ENCODE peak calls at places on chromosomes 16 and 17, in nine cellular contexts. Q is HEK293T; O is A549; J is kidney tubule cell; F is BE2C; A is stimulated activated CD4-positive, alpha-beta T cell treated with anti-CD3 and anti-CD28 coated beads, Interleukin-4, amount 100 ng/mL, for 1 hour; L is fibroblast of lung; C is GM12865; P is stimulated activated naive CD4-positive, alpha-beta T cell. Z is an unnamed sample.

GRCh38 chr17:32100971-32101631 is 41.2 kb upstream of the RHOT1 start:
- DNase-seq in Q (no peak), J (no peak), F (no peak), C (no peak), A (no peak), L (no peak), P (no peak), O (no peak), Z (peak)

GRCh38 chr17:56173026-56173425 is 19.8 kb downstream of the ANKFN1 start:
- DNase-seq in F (no peak), O (no peak), C (no peak), A (no peak), L (no peak), Q (no peak), J (no peak), P (no peak), Z (no peak)

GRCh38 chr17:6455321-6455705 is 11.1 kb downstream of the PIMREG start:
- DNase-seq in O (no peak), L (peak), P (no peak), J (peak), F (no peak), A (peak), Q (no peak), C (peak), Z (no peak)

GRCh38 chr17:66767164-66767933 is 67.6 kb upstream of the CACNG5 start:
- DNase-seq in O (no peak), A (no peak), Q (no peak), F (no peak), J (no peak), C (peak), L (no peak), P (no peak), Z (no peak)

GRCh38 chr16:2751577-2752034 is 832 bp upstream of the SRRM2 start:
- DNase-seq in L (no peak), Q (peak), F (peak), P (no peak), C (peak), J (no peak), A (no peak), O (no peak), Z (no peak)

GRCh38 chr16:14475370-14476139 is 154.5 kb downstream of the PARN start:
- DNase-seq in A (no peak), O (peak), C (no peak), Q (no peak), J (no peak), P (no peak), L (no peak), F (no peak), Z (peak)

GRCh38 chr17:44928950-44929720 is 13.8 kb upstream of the GFAP start:
- DNase-seq in C (no peak), L (no peak), A (no peak), O (no peak), J (no peak), Q (no peak), F (no peak), P (no peak), Z (no peak)

GRCh38 chr17:82935944-82936767 is 96.3 kb upstream of the ZNF750 start:
- DNase-seq in Q (no peak), A (no peak), F (no peak), P (no peak), C (no peak), L (no peak), J (no peak), O (no peak), Z (no peak)

GRCh38 chr17:41212524-41213169 is 13.8 kb upstream of the KRTAP9-2 start:
- DNase-seq in Q (no peak), P (no peak), F (no peak), J (no peak), A (no peak), C (no peak), O (peak), L (no peak), Z (no peak)

GRCh38 chr17:47275245-47275984 is 21.8 kb downstream of the ITGB3 start:
- DNase-seq in Q (peak), O (no peak), P (no peak), L (peak), A (no peak), J (peak), F (peak), C (no peak), Z (no peak)

GRCh38 chr16:30526137-30526822 is at the start of gene ZNF768:
- DNase-seq in L (peak), Q (peak), O (peak), P (no peak), A (no peak), C (peak), F (no peak), J (peak), Z (no peak)

GRCh38 chr16:68083861-68084503 is 1.2 kb upstream of the NFATC3 start:
- DNase-seq in L (peak), C (no peak), F (no peak), O (peak), P (no peak), Q (no peak), A (no peak), J (peak), Z (peak)

GRCh38 chr16:1788095-1788707 is 5.3 kb downstream of the IGFALS start:
- DNase-seq in L (no peak), J (no peak), A (peak), F (no peak), O (no peak), P (no peak), Q (no peak), C (no peak), Z (no peak)

GRCh38 chr16:8907096-8907495 is 24.9 kb downstream of the LITAFD start:
- DNase-seq in F (no peak), J (no peak), C (no peak), P (no peak), O (no peak), L (no peak), Q (no peak), A (no peak), Z (no peak)

GRCh38 chr17:38512473-38513058 is 84.3 kb downstream of the ARHGAP23 start:
- DNase-seq in A (no peak), O (no peak), L (no peak), J (no peak), C (no peak), F (no peak), Q (no peak), P (no peak), Z (peak)

GRCh38 chr17:18257268-18257681 is 1.3 kb downstream of the FLII start:
- DNase-seq in P (no peak), O (no peak), J (peak), C (no peak), F (no peak), Q (no peak), A (no peak), L (no peak), Z (peak)

GRCh38 chr16:65121870-65122723 is at the start of gene CDH11:
- DNase-seq in L (peak), J (peak), Q (no peak), P (no peak), F (peak), A (no peak), O (no peak), C (no peak), Z (no peak)

GRCh38 chr17:36703860-36704266 is 102.5 kb downstream of the MRM1 start:
- DNase-seq in A (peak), Q (peak), J (peak), F (no peak), C (peak), O (peak), P (no peak), L (peak), Z (peak)

GRCh38 chr17:75679706-75680201 is 12.6 kb downstream of the SAP30BP start:
- DNase-seq in P (no peak), C (no peak), J (no peak), F (no peak), A (no peak), O (peak), Q (no peak), L (no peak), Z (peak)

Z was measured in HT-29.